ENCODE peak calls at places on chromosomes 11 and 22, in four cellular contexts. L is K562, D is HepG2, G is HCT116. Q is an unnamed sample.

GRCh38 chr11:131998020-131998419 is 627.6 kb downstream of the NTM start:
- DNase-seq in L (no peak), D (no peak), G (no peak), Q (no peak)

GRCh38 chr22:47154621-47155081 is 392.2 kb downstream of the TBC1D22A start:
- DNase-seq in L (no peak), D (no peak), G (no peak), Q (no peak)

GRCh38 chr22:20552913-20553401 is 45.5 kb downstream of the MED15 start:
- DNase-seq in L (no peak), D (peak; percentile 84), G (no peak), Q (no peak)

GRCh38 chr11:26620282-26621045 is 48.4 kb upstream of the MUC15 start:
- DNase-seq in L (no peak), D (no peak), G (no peak), Q (no peak)

GRCh38 chr11:46673713-46674462 is 26.5 kb downstream of the ARHGAP1 start:
- DNase-seq in L (no peak), D (no peak), G (no peak), Q (no peak)

GRCh38 chr11:29017941-29018340 is 909.8 kb downstream of the METTL15 start:
- DNase-seq in L (no peak), D (no peak), G (no peak), Q (no peak)

GRCh38 chr11:93908689-93909088 is 58.3 kb upstream of the VSTM5 start:
- DNase-seq in L (no peak), D (no peak), G (no peak), Q (no peak)

GRCh38 chr11:42482822-42483221 is 829.0 kb upstream of the API5 start:
- DNase-seq in L (no peak), D (no peak), G (no peak), Q (no peak)

GRCh38 chr11:9438611-9439010 is 22.2 kb upstream of the ZNF143 start:
- DNase-seq in L (no peak), D (no peak), G (no peak), Q (no peak)

DNA sequence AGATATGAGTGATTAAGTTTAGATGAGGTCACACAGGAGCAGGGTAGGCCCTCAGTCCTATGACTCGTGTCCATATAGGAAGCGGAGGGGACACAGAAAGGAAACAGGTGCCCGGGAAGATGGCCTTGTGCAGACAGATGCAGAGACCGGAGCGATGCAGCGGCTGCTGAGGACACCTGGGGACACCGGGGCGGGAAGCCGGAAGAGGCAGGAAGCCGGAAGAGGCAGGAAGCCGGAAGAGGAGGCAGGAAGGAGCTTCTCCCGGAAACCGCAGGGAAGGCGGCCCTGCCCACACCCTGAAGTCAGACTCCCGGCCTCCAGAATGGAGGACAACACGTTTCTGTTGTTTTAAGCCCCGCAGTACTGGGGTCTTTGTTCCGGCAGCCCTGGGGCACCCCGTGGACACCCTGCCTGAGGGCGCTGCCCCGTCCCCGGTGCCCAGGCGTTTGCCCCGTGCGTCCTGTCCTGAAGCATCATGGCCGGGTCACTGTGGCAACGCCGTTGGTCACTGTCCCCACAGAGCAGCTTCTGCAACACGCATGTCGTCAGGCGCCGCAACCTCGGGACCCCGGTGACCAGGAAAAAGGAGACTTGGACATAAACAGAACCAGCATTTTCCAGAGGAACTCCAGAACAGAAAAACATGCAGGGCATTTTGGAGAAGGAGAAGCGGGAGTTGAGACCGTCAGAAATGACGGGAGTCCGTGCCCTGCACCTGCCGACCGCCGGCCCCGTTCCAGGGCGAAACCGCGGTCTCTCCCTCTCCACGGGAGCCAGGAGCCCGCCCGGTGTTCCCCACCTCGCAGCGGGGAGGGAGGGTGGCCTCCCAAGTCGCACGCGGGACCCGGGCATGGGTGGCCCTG is 103.4 kb downstream of the BRD1 start:
- DNase-seq in L (peak; percentile 21), D (no peak), G (no peak), Q (no peak)
- H3K4me3 ChIP-seq in L (no peak overlapping the region), D (no peak overlapping the region), G (no peak overlapping the region), Q (peak overlapping the region; percentile 99)

GRCh38 chr22:37784829-37785495 is 22.8 kb upstream of the GCAT start:
- DNase-seq in L (no peak), D (peak; percentile 46), G (peak; percentile 74), Q (no peak)
- TF ChIP-seq POLR2AphosphoS5 in L (no peak), D (no peak), G (peak; percentile 61), Q (no peak)

GRCh38 chr11:20158597-20159257 is 1.5 kb downstream of the DBX1 start:
- DNase-seq in L (peak; percentile 57), D (peak; percentile 6), G (no peak), Q (no peak)
- TF ChIP-seq EZH2 in L (no peak), D (no peak), G (no peak), Q (no peak)

DNA sequence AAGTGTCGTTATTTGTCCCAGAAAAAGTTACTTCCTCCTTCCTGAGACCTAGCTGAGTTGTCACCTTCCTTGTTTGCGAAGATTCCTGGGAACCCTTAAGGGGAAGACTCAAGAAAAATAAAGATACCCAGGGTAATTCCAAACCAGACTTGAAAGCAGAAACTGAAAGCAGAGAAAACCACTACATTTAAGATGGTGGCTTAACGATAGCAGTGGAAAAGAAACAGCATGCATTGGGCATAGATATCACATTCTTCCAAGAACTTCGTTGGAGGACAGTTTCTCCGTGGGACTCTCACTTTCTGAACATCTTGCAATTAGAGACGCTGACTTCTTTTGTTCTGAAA is 89.1 kb downstream of the FAM76B start:
- DNase-seq in L (no peak), D (no peak), G (no peak), Q (no peak)
- H3K4me3 ChIP-seq in L (no peak overlapping the region), D (no peak overlapping the region), G (no peak overlapping the region), Q (no peak overlapping the region)

GRCh38 chr11:57793711-57794110 is 32.1 kb downstream of the CTNND1 start:
- DNase-seq in L (no peak), D (no peak), G (no peak), Q (no peak)

GRCh38 chr11:57792870-57793269 is 31.3 kb downstream of the CTNND1 start:
- DNase-seq in L (no peak), D (no peak), G (no peak), Q (peak; percentile 40)

GRCh38 chr11:57792060-57792541 is 30.5 kb downstream of the CTNND1 start:
- DNase-seq in L (peak; percentile 44), D (no peak), G (no peak), Q (no peak)

GRCh38 chr11:57787920-57788716 is 26.5 kb downstream of the CTNND1 start:
- DNase-seq in L (no peak), D (peak; percentile 32), G (no peak), Q (no peak)

DNA sequence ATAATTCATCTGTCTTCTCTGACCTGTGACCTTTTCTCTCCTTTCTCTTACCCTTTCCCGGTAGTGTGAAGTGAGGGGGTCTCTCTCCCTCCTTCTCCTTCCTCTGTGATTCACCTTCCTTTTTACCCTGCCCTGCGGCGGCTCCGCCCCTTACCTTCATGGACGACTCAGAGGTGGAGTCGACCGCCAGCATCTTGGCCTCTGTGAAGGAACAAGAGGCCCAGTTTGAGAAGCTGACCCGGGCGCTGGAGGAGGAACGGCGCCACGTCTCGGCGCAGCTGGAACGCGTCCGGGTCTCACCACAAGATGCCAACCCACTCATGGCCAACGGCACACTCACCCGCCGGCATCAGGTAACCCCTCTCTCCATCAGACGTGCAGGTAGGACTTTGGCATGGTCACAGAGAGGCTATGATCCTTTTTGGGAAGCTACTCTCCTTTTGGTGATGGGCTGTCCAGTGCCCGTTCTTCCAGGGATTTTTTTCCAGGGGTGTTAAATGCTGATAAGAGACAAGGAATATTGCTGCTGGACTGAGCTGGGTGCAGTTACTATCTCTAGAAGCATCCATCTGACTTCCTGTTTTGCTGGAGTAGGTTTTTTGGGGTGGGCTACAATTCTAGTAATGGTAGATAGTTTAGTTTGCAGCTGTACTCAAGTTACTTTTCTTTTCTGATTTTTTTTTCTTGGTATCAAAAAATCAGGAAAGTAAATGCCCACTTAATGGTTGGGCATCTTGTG is 29.9 kb downstream of the CTNND1 start:
- DNase-seq in L (no peak), D (no peak), G (no peak), Q (no peak)
- TF ChIP-seq POLR2AphosphoS5 in L (no peak), D (no peak), G (no peak), Q (no peak)

DNA sequence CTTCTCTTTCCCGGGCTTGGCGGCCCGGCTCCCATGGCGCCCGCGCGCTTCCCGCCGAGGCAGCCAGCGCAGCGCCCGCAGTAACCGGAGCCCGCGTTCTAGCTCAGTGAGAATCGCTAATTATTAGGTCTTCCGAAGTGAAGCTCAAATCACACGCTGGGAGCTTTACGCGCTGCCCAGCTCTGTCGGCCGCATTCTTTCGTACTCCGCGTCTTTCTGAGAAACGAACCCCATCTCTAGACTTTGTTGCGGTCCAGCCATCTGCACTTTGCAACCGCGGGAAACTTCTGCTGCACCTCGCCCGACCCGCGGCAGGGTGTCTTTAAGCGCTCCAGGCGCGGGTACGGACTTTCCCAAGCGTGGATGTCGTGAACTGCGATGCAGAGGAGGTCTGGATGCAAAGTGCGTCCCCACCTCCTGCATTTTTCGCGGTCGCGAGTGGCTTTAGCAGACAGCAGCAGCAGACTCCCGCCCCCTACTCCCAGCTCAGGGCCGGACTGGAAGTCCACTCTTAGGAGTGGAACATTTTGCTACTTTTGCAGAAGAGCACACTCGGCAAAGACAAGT is 6.0 kb upstream of the PAX6 start:
- DNase-seq in L (peak; percentile 14), D (no peak), G (no peak), Q (no peak)
- TF ChIP-seq EZH2 in L (peak; percentile 61), D (peak; percentile 99), G (no peak), Q (no peak)